ENCODE peak calls at places on chromosomes 6 and 20, in ten cellular contexts. P is stimulated activated CD4-positive, alpha-beta T cell treated with anti-CD3 and anti-CD28 coated beads, Interleukin-4, amount 100 ng/mL, for 24 hours; J is colonic mucosa; Z is naive thymus-derived CD4-positive, alpha-beta T cell; K is adrenal gland; N is A172; M is NK-92 treated with Interleukin-12 subunit alpha and Interleukin-12 subunit beta, amount 100 ng/mL, for 24 hours; H is cardiac fibroblast; Y is nephron progenitor cell; L is lung. W is an unnamed sample.

GRCh38 chr20:20211274-20211987 is 156.5 kb upstream of the INSM1 start:
- DNase-seq in P (no peak), J (peak; percentile 63), Z (no peak), K (no peak), N (peak; percentile 96), M (no peak), H (no peak), Y (no peak), L (no peak), W (no peak)

GRCh38 chr6:3209114-3210023 is 18.1 kb downstream of the TUBB2B start:
- DNase-seq in P (peak; percentile 81), J (peak; percentile 70), Z (no peak), K (no peak), N (peak; percentile 100), M (no peak), H (peak; percentile 98), Y (no peak), L (peak; percentile 72), W (peak; percentile 80)

GRCh38 chr6:26022166-26022510 is 59.5 kb downstream of the TRIM38 start:
- DNase-seq in P (peak; percentile 37), J (peak; percentile 70), Z (peak; percentile 67), K (peak; percentile 62), N (peak; percentile 74), M (peak; percentile 40), H (peak; percentile 92), Y (no peak), L (no peak), W (peak; percentile 17)

GRCh38 chr6:31898200-31899011 is 908 bp upstream of the EHMT2 start:
- DNase-seq in P (peak; percentile 36), J (peak; percentile 63), Z (peak; percentile 69), K (no peak), N (peak; percentile 33), M (no peak), H (peak; percentile 56), Y (peak; percentile 12), L (no peak), W (peak; percentile 21)

GRCh38 chr6:36131517-36132220 is 1.4 kb downstream of the MAPK13 start:
- DNase-seq in P (peak; percentile 60), J (peak; percentile 84), Z (peak; percentile 58), K (peak; percentile 90), N (peak; percentile 61), M (no peak), H (peak; percentile 67), Y (no peak), L (peak; percentile 67), W (peak; percentile 55)

GRCh38 chr6:166465671-166466087 is 82.9 kb upstream of the MPC1 start:
- DNase-seq in P (no peak), J (no peak), Z (no peak), K (no peak), N (peak; percentile 58), M (no peak), H (peak; percentile 61), Y (no peak), L (no peak), W (no peak)

GRCh38 chr20:62697468-62697912 is 11.1 kb upstream of the NTSR1 start:
- DNase-seq in P (no peak), J (no peak), Z (no peak), K (no peak), N (no peak), M (no peak), H (no peak), Y (no peak), L (no peak), W (no peak)

GRCh38 chr6:156809034-156809433 is 31.9 kb downstream of the ARID1B start:
- DNase-seq in P (no peak), J (no peak), Z (no peak), K (no peak), N (no peak), M (no peak), H (peak; percentile 61), Y (no peak), L (no peak), W (no peak)

GRCh38 chr6:1312444-1313363 is 806 bp downstream of the FOXQ1 start:
- DNase-seq in P (no peak), J (no peak), Z (no peak), K (no peak), N (no peak), M (no peak), H (no peak), Y (peak; percentile 54), L (no peak), W (no peak)

GRCh38 chr6:106154326-106154725 is 68.2 kb downstream of the PRDM1 start:
- DNase-seq in P (no peak), J (no peak), Z (no peak), K (no peak), N (no peak), M (no peak), H (no peak), Y (no peak), L (no peak), W (no peak)

GRCh38 chr20:63697357-63697867 is 960 bp downstream of the TNFRSF6B start:
- DNase-seq in P (no peak), J (no peak), Z (no peak), K (peak; percentile 25), N (no peak), M (no peak), H (no peak), Y (no peak), L (no peak), W (no peak)

GRCh38 chr20:14219801-14220461 is 117.5 kb downstream of the FLRT3 start:
- DNase-seq in P (no peak), J (peak; percentile 87), Z (no peak), K (no peak), N (no peak), M (no peak), H (no peak), Y (no peak), L (no peak), W (no peak)

GRCh38 chr6:108293527-108294296 is 1.1 kb upstream of the AFG1L start:
- DNase-seq in P (no peak), J (no peak), Z (no peak), K (no peak), N (no peak), M (no peak), H (no peak), Y (no peak), L (no peak), W (no peak)

GRCh38 chr20:4134861-4135379 is 119.6 kb upstream of the RNF24 start:
- DNase-seq in P (no peak), J (no peak), Z (no peak), K (no peak), N (no peak), M (no peak), H (no peak), Y (no peak), L (no peak), W (peak; percentile 22)

GRCh38 chr6:75114795-75115194 is 91.1 kb downstream of the COL12A1 start:
- DNase-seq in P (no peak), J (no peak), Z (no peak), K (no peak), N (no peak), M (no peak), H (no peak), Y (no peak), L (no peak), W (no peak)

GRCh38 chr6:55882731-55883595 is 7.6 kb upstream of the BMP5 start:
- DNase-seq in P (no peak), J (no peak), Z (no peak), K (peak; percentile 26), N (peak; percentile 90), M (no peak), H (peak; percentile 91), Y (no peak), L (no peak), W (no peak)

GRCh38 chr20:47956261-47956995 is 171.1 kb upstream of the SULF2 start:
- DNase-seq in P (no peak), J (no peak), Z (no peak), K (no peak), N (peak; percentile 36), M (no peak), H (no peak), Y (no peak), L (no peak), W (no peak)

GRCh38 chr20:63158352-63158751 is 57.6 kb downstream of the YTHDF1 start:
- DNase-seq in P (no peak), J (no peak), Z (no peak), K (no peak), N (no peak), M (no peak), H (no peak), Y (no peak), L (no peak), W (no peak)

GRCh38 chr6:132789398-132789780 is 9.0 kb downstream of the SLC18B1 start:
- DNase-seq in P (no peak), J (no peak), Z (no peak), K (no peak), N (no peak), M (no peak), H (no peak), Y (no peak), L (no peak), W (no peak)

GRCh38 chr6:134217110-134217509 is 100.8 kb downstream of the SGK1 start:
- DNase-seq in P (no peak), J (no peak), Z (no peak), K (no peak), N (peak; percentile 6), M (no peak), H (peak; percentile 32), Y (no peak), L (no peak), W (no peak)

GRCh38 chr20:48886189-48886588 is 35.3 kb upstream of the ARFGEF2 start:
- DNase-seq in P (no peak), J (no peak), Z (no peak), K (no peak), N (no peak), M (no peak), H (no peak), Y (no peak), L (no peak), W (no peak)

GRCh38 chr6:112899541-112899940 is 552.4 kb downstream of the RFPL4B start:
- DNase-seq in P (no peak), J (no peak), Z (no peak), K (no peak), N (peak; percentile 65), M (no peak), H (no peak), Y (no peak), L (no peak), W (no peak)

GRCh38 chr6:156731436-156731835 is 45.7 kb upstream of the ARID1B start:
- DNase-seq in P (no peak), J (no peak), Z (no peak), K (no peak), N (peak; percentile 51), M (no peak), H (peak; percentile 57), Y (no peak), L (no peak), W (no peak)

GRCh38 chr6:75272145-75272840 is 12.3 kb downstream of the TMEM30A start:
- DNase-seq in P (no peak), J (no peak), Z (no peak), K (no peak), N (no peak), M (no peak), H (peak; percentile 78), Y (no peak), L (no peak), W (no peak)

GRCh38 chr6:106889692-106890091 is 84.8 kb downstream of the CD24 start:
- DNase-seq in P (no peak), J (no peak), Z (no peak), K (no peak), N (no peak), M (no peak), H (no peak), Y (no peak), L (no peak), W (no peak)

GRCh38 chr6:161095916-161096315 is 104.3 kb downstream of the MAP3K4 start:
- DNase-seq in P (no peak), J (no peak), Z (no peak), K (no peak), N (no peak), M (no peak), H (no peak), Y (no peak), L (no peak), W (no peak)

GRCh38 chr6:138030872-138031271 is 76.3 kb downstream of the PERP start:
- DNase-seq in P (no peak), J (no peak), Z (no peak), K (no peak), N (no peak), M (no peak), H (no peak), Y (no peak), L (no peak), W (no peak)

GRCh38 chr20:51434556-51435256 is 107.8 kb downstream of the NFATC2 start:
- DNase-seq in P (no peak), J (no peak), Z (no peak), K (no peak), N (peak; percentile 67), M (no peak), H (peak; percentile 93), Y (no peak), L (no peak), W (no peak)